ENCODE peak calls at places on chromosome 15, in ten cellular contexts. One of them, this sample, is unnamed. For H3K4me1, the result is how much of the 10 kb centered on the place peaks cover.

GRCh38 chr15:44215594-44215993 is 20.5 kb upstream of the FRMD5 start:
- DNase-seq in tibial nerve: no peak
- DNase-seq in ovary: no peak
- DNase-seq in sigmoid colon: no peak
- DNase-seq in upper lobe of left lung: no peak
- DNase-seq in SK-N-SH: no peak
- DNase-seq in A549: peak
- DNase-seq in suprapubic skin: no peak
- DNase-seq in stomach: no peak
- DNase-seq in HepG2: peak
- DNase-seq in this sample: no peak

GRCh38 chr15:25803036-25803435 is 60.1 kb downstream of the ATP10A start:
- DNase-seq in tibial nerve: no peak
- DNase-seq in ovary: no peak
- DNase-seq in sigmoid colon: no peak
- DNase-seq in upper lobe of left lung: no peak
- DNase-seq in SK-N-SH: no peak
- DNase-seq in A549: no peak
- DNase-seq in suprapubic skin: no peak
- DNase-seq in stomach: no peak
- DNase-seq in HepG2: no peak
- DNase-seq in this sample: no peak

GRCh38 chr15:39194431-39194830 is 386.4 kb upstream of the THBS1 start:
- DNase-seq in tibial nerve: no peak
- DNase-seq in ovary: no peak
- DNase-seq in sigmoid colon: no peak
- DNase-seq in upper lobe of left lung: no peak
- DNase-seq in SK-N-SH: no peak
- DNase-seq in A549: no peak
- DNase-seq in suprapubic skin: no peak
- DNase-seq in stomach: no peak
- DNase-seq in HepG2: no peak
- DNase-seq in this sample: no peak

GRCh38 chr15:82946155-82946701 is 6.3 kb downstream of the HOMER2 start:
- DNase-seq in tibial nerve: no peak
- DNase-seq in ovary: no peak
- DNase-seq in sigmoid colon: no peak
- DNase-seq in upper lobe of left lung: no peak
- DNase-seq in SK-N-SH: no peak
- DNase-seq in A549: no peak
- DNase-seq in suprapubic skin: no peak
- DNase-seq in stomach: no peak
- DNase-seq in HepG2: no peak
- DNase-seq in this sample: no peak

GRCh38 chr15:101115887-101116680 is 135.8 kb downstream of the CHSY1 start:
- DNase-seq in tibial nerve: peak
- DNase-seq in ovary: peak
- DNase-seq in sigmoid colon: peak
- DNase-seq in upper lobe of left lung: peak
- DNase-seq in SK-N-SH: no peak
- DNase-seq in A549: no peak
- DNase-seq in suprapubic skin: no peak
- DNase-seq in stomach: no peak
- DNase-seq in HepG2: no peak
- DNase-seq in this sample: no peak

GRCh38 chr15:40534371-40534770 is 30.5 kb downstream of the CCDC32 start:
- DNase-seq in tibial nerve: no peak
- DNase-seq in ovary: no peak
- DNase-seq in sigmoid colon: no peak
- DNase-seq in upper lobe of left lung: no peak
- DNase-seq in SK-N-SH: no peak
- DNase-seq in A549: no peak
- DNase-seq in suprapubic skin: no peak
- DNase-seq in stomach: no peak
- DNase-seq in HepG2: no peak
- DNase-seq in this sample: no peak

GRCh38 chr15:88992912-88993376 is 79.8 kb upstream of the MFGE8 start:
- DNase-seq in tibial nerve: no peak
- DNase-seq in ovary: no peak
- DNase-seq in sigmoid colon: no peak
- DNase-seq in upper lobe of left lung: no peak
- DNase-seq in SK-N-SH: no peak
- DNase-seq in A549: no peak
- DNase-seq in suprapubic skin: no peak
- DNase-seq in stomach: no peak
- DNase-seq in HepG2: no peak
- DNase-seq in this sample: no peak

GRCh38 chr15:67307889-67308597 is 53.5 kb downstream of the IQCH start:
- DNase-seq in tibial nerve: no peak
- DNase-seq in ovary: no peak
- DNase-seq in sigmoid colon: no peak
- DNase-seq in upper lobe of left lung: no peak
- DNase-seq in SK-N-SH: peak
- DNase-seq in A549: no peak
- DNase-seq in suprapubic skin: no peak
- DNase-seq in stomach: no peak
- DNase-seq in HepG2: no peak
- DNase-seq in this sample: no peak

GRCh38 chr15:75195766-75196241 is 5.9 kb upstream of the C15orf39 start:
- DNase-seq in tibial nerve: no peak
- DNase-seq in ovary: peak
- DNase-seq in sigmoid colon: no peak
- DNase-seq in upper lobe of left lung: no peak
- DNase-seq in SK-N-SH: peak
- DNase-seq in A549: no peak
- DNase-seq in suprapubic skin: no peak
- DNase-seq in stomach: no peak
- DNase-seq in HepG2: no peak
- DNase-seq in this sample: no peak

GRCh38 chr15:51382787-51383186 is 41.3 kb downstream of the GLDN start:
- DNase-seq in tibial nerve: no peak
- DNase-seq in ovary: no peak
- DNase-seq in sigmoid colon: no peak
- DNase-seq in upper lobe of left lung: no peak
- DNase-seq in SK-N-SH: peak
- DNase-seq in A549: peak
- DNase-seq in suprapubic skin: no peak
- DNase-seq in stomach: no peak
- DNase-seq in HepG2: peak
- DNase-seq in this sample: no peak

GRCh38 chr15:28977377-28978010 is 91.7 kb downstream of the APBA2 start:
- DNase-seq in tibial nerve: no peak
- DNase-seq in ovary: no peak
- DNase-seq in sigmoid colon: no peak
- DNase-seq in upper lobe of left lung: no peak
- DNase-seq in SK-N-SH: no peak
- DNase-seq in A549: peak
- DNase-seq in suprapubic skin: no peak
- DNase-seq in stomach: no peak
- DNase-seq in HepG2: no peak
- DNase-seq in this sample: no peak

GRCh38 chr15:82919231-82919886 is 33.2 kb downstream of the HOMER2 start:
- DNase-seq in tibial nerve: no peak
- DNase-seq in ovary: peak
- DNase-seq in sigmoid colon: no peak
- DNase-seq in upper lobe of left lung: peak
- DNase-seq in SK-N-SH: no peak
- DNase-seq in A549: no peak
- DNase-seq in suprapubic skin: no peak
- DNase-seq in stomach: peak
- DNase-seq in HepG2: peak
- DNase-seq in this sample: peak

GRCh38 chr15:62558640-62559039 is 393.6 kb upstream of the C2CD4B start:
- DNase-seq in tibial nerve: no peak
- DNase-seq in ovary: no peak
- DNase-seq in sigmoid colon: no peak
- DNase-seq in upper lobe of left lung: no peak
- DNase-seq in SK-N-SH: no peak
- DNase-seq in A549: no peak
- DNase-seq in suprapubic skin: no peak
- DNase-seq in stomach: no peak
- DNase-seq in HepG2: peak
- DNase-seq in this sample: no peak

GRCh38 chr15:43748376-43748775 is 2.1 kb downstream of the PDIA3 start:
- DNase-seq in tibial nerve: no peak
- DNase-seq in ovary: no peak
- DNase-seq in sigmoid colon: no peak
- DNase-seq in upper lobe of left lung: no peak
- DNase-seq in SK-N-SH: no peak
- DNase-seq in A549: no peak
- DNase-seq in suprapubic skin: no peak
- DNase-seq in stomach: no peak
- DNase-seq in HepG2: no peak
- DNase-seq in this sample: no peak

GRCh38 chr15:87778358-87778757 is 478.2 kb downstream of the NTRK3 start:
- DNase-seq in tibial nerve: no peak
- DNase-seq in ovary: no peak
- DNase-seq in sigmoid colon: no peak
- DNase-seq in upper lobe of left lung: no peak
- DNase-seq in SK-N-SH: no peak
- DNase-seq in A549: no peak
- DNase-seq in suprapubic skin: no peak
- DNase-seq in stomach: no peak
- DNase-seq in HepG2: no peak
- DNase-seq in this sample: no peak

GRCh38 chr15:97817266-97817890 is 143.1 kb upstream of the ARRDC4 start:
- DNase-seq in tibial nerve: no peak
- DNase-seq in ovary: no peak
- DNase-seq in sigmoid colon: no peak
- DNase-seq in upper lobe of left lung: no peak
- DNase-seq in SK-N-SH: no peak
- DNase-seq in A549: no peak
- DNase-seq in suprapubic skin: no peak
- DNase-seq in stomach: no peak
- DNase-seq in HepG2: no peak
- DNase-seq in this sample: no peak

GRCh38 chr15:85865070-85865684 is 70.5 kb upstream of the KLHL25 start:
- DNase-seq in tibial nerve: no peak
- DNase-seq in ovary: peak
- DNase-seq in sigmoid colon: no peak
- DNase-seq in upper lobe of left lung: peak
- DNase-seq in SK-N-SH: peak
- DNase-seq in A549: peak
- DNase-seq in suprapubic skin: no peak
- DNase-seq in stomach: no peak
- DNase-seq in HepG2: peak
- DNase-seq in this sample: peak

GRCh38 chr15:74131618-74132191 is 1.3 kb downstream of the ISLR2 start:
- DNase-seq in tibial nerve: no peak
- DNase-seq in ovary: no peak
- DNase-seq in sigmoid colon: no peak
- DNase-seq in upper lobe of left lung: no peak
- DNase-seq in SK-N-SH: no peak
- DNase-seq in A549: no peak
- DNase-seq in suprapubic skin: no peak
- DNase-seq in stomach: no peak
- DNase-seq in HepG2: no peak
- DNase-seq in this sample: no peak
- H3K4me1 ChIP-seq in tibial nerve: half or more
- H3K4me1 ChIP-seq in ovary: under half
- H3K4me1 ChIP-seq in sigmoid colon: half or more
- H3K4me1 ChIP-seq in upper lobe of left lung: half or more
- H3K4me1 ChIP-seq in SK-N-SH: under half
- H3K4me1 ChIP-seq in A549: under half
- H3K4me1 ChIP-seq in suprapubic skin: half or more
- H3K4me1 ChIP-seq in stomach: half or more
- H3K4me1 ChIP-seq in HepG2: under half
- H3K4me1 ChIP-seq in this sample: under half

DNA sequence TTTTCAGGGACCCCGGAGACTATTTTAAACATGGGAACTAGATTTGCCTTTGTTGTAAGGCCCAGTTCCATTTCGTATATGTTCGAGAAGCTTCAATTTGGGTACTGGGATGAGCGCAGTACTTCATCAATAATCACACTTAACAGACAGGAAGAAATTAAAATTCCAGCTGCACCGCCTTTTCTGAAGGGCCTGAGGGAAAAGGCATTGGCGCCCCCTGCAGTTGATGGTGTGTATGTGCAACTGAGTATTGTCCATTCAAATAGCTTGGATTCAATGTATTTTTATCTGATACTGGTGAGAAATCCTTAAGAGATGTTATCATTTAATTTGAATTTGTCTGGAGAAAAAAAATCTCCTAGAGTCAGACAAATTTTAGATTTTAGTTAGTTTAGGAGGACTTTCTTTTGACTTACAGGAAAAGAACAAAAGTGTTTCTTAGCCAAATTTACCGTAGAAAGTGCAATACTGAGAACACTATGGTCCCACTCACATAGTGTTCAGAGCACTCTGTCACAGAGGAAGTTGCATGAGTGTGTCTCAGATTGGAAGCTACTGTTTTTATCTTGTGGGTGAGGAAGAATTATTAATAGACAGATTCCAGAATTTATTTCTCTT is 5.4 kb upstream of the ALDH1A2 start:
- DNase-seq in tibial nerve: peak
- DNase-seq in ovary: peak
- DNase-seq in sigmoid colon: peak
- DNase-seq in upper lobe of left lung: peak
- DNase-seq in SK-N-SH: peak
- DNase-seq in A549: peak
- DNase-seq in suprapubic skin: no peak
- DNase-seq in stomach: peak
- DNase-seq in HepG2: peak
- DNase-seq in this sample: peak
- TF ChIP-seq EP300 in tibial nerve: no peak
- TF ChIP-seq EP300 in ovary: no peak
- TF ChIP-seq EP300 in sigmoid colon: no peak
- TF ChIP-seq EP300 in upper lobe of left lung: no peak
- TF ChIP-seq EP300 in SK-N-SH: no peak
- TF ChIP-seq EP300 in A549: no peak
- TF ChIP-seq EP300 in suprapubic skin: no peak
- TF ChIP-seq EP300 in stomach: no peak
- TF ChIP-seq EP300 in HepG2: no peak
- TF ChIP-seq EP300 in this sample: no peak

DNA sequence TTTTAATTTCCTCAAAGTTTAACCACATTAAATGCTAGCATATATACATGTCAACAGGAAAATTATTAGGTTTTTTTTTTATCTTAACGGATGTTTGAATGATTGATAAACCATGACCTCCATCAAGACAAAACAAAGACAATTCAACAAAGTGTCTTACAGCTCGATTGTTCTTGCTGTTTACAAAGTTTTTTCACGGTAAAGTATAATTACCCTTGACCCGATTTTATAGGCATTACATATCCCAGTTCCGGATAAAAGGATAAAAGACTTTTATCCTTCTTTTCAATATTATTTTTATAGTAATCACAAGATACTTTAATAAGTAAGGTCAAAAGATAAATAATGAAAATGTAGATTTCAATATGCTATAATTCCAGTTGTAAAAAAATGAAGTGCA is 96.9 kb downstream of the RORA start:
- DNase-seq in tibial nerve: no peak
- DNase-seq in ovary: no peak
- DNase-seq in sigmoid colon: no peak
- DNase-seq in upper lobe of left lung: no peak
- DNase-seq in SK-N-SH: no peak
- DNase-seq in A549: no peak
- DNase-seq in suprapubic skin: no peak
- DNase-seq in stomach: no peak
- DNase-seq in HepG2: no peak
- DNase-seq in this sample: no peak
- H3K4me3 ChIP-seq in tibial nerve: no peak
- H3K4me3 ChIP-seq in ovary: no peak
- H3K4me3 ChIP-seq in sigmoid colon: no peak
- H3K4me3 ChIP-seq in upper lobe of left lung: no peak
- H3K4me3 ChIP-seq in SK-N-SH: no peak
- H3K4me3 ChIP-seq in A549: no peak
- H3K4me3 ChIP-seq in suprapubic skin: no peak
- H3K4me3 ChIP-seq in stomach: no peak
- H3K4me3 ChIP-seq in HepG2: no peak
- H3K4me3 ChIP-seq in this sample: no peak

GRCh38 chr15:63826513-63826912 is 7.2 kb downstream of the HERC1 start:
- DNase-seq in tibial nerve: no peak
- DNase-seq in ovary: no peak
- DNase-seq in sigmoid colon: no peak
- DNase-seq in upper lobe of left lung: no peak
- DNase-seq in SK-N-SH: no peak
- DNase-seq in A549: no peak
- DNase-seq in suprapubic skin: no peak
- DNase-seq in stomach: no peak
- DNase-seq in HepG2: no peak
- DNase-seq in this sample: no peak
- H3K4me1 ChIP-seq in tibial nerve: under half
- H3K4me1 ChIP-seq in ovary: under half
- H3K4me1 ChIP-seq in sigmoid colon: under half
- H3K4me1 ChIP-seq in upper lobe of left lung: under half
- H3K4me1 ChIP-seq in SK-N-SH: under half
- H3K4me1 ChIP-seq in A549: under half
- H3K4me1 ChIP-seq in suprapubic skin: under half
- H3K4me1 ChIP-seq in stomach: under half
- H3K4me1 ChIP-seq in HepG2: under half
- H3K4me1 ChIP-seq in this sample: under half

This sample was measured in transverse colon.